ENCODE peak calls at places on chromosomes 3 and 15, in four cellular contexts. One of them, this sample, is unnamed.
A peak's percentile ranks its signal among the peaks of the same experiment; 100 is the strongest.

GRCh38 chr15:59997070-59997701 is 6.9 kb upstream of the FOXB1 start:
- DNase-seq in thoracic aorta: no peak
- DNase-seq in fibroblast of mammary gland: no peak
- DNase-seq in CD8-positive, alpha-beta T cell: no peak
- DNase-seq in this sample: no peak

GRCh38 chr15:72970965-72971746 is 81.1 kb upstream of the NEO1 start:
- DNase-seq in fibroblast of mammary gland: peak; percentile 39
- DNase-seq in CD8-positive, alpha-beta T cell: no peak
- DNase-seq in thoracic aorta: no peak
- DNase-seq in this sample: no peak

GRCh38 chr3:126259411-126260391 is 79.3 kb upstream of the ALDH1L1 start:
- DNase-seq in fibroblast of mammary gland: peak; percentile 35
- DNase-seq in CD8-positive, alpha-beta T cell: no peak
- DNase-seq in thoracic aorta: peak; percentile 45
- DNase-seq in this sample: no peak

GRCh38 chr15:80694624-80695098 is 449 bp upstream of the ABHD17C start:
- DNase-seq in fibroblast of mammary gland: peak; percentile 18
- DNase-seq in thoracic aorta: no peak
- DNase-seq in CD8-positive, alpha-beta T cell: peak; percentile 4
- DNase-seq in this sample: no peak

GRCh38 chr3:182470187-182470586 is 323.1 kb upstream of the ATP11B start:
- DNase-seq in CD8-positive, alpha-beta T cell: no peak
- DNase-seq in thoracic aorta: no peak
- DNase-seq in fibroblast of mammary gland: no peak
- DNase-seq in this sample: no peak

GRCh38 chr15:70268698-70269251 is 171.1 kb upstream of the TLE3 start:
- DNase-seq in thoracic aorta: no peak
- DNase-seq in fibroblast of mammary gland: no peak
- DNase-seq in CD8-positive, alpha-beta T cell: no peak
- DNase-seq in this sample: no peak

GRCh38 chr3:178714971-178715832 is 179.0 kb downstream of the KCNMB2 start:
- DNase-seq in fibroblast of mammary gland: no peak
- DNase-seq in CD8-positive, alpha-beta T cell: no peak
- DNase-seq in thoracic aorta: no peak
- DNase-seq in this sample: no peak

GRCh38 chr3:106399208-106399607 is 530.4 kb upstream of the CBLB start:
- DNase-seq in thoracic aorta: no peak
- DNase-seq in fibroblast of mammary gland: no peak
- DNase-seq in CD8-positive, alpha-beta T cell: no peak
- DNase-seq in this sample: no peak

GRCh38 chr3:57530071-57530608 is 14.0 kb downstream of the DNAH12 start:
- DNase-seq in fibroblast of mammary gland: no peak
- DNase-seq in CD8-positive, alpha-beta T cell: no peak
- DNase-seq in thoracic aorta: no peak
- DNase-seq in this sample: no peak

GRCh38 chr3:71152892-71153265 is 430.6 kb downstream of the FOXP1 start:
- DNase-seq in CD8-positive, alpha-beta T cell: no peak
- DNase-seq in thoracic aorta: no peak
- DNase-seq in fibroblast of mammary gland: no peak
- DNase-seq in this sample: no peak

GRCh38 chr3:33453331-33453761 is 13.1 kb upstream of the UBP1 start:
- DNase-seq in thoracic aorta: no peak
- DNase-seq in CD8-positive, alpha-beta T cell: no peak
- DNase-seq in fibroblast of mammary gland: no peak
- DNase-seq in this sample: no peak

GRCh38 chr3:108125550-108126071 is 34.8 kb upstream of the CD47 start:
- DNase-seq in thoracic aorta: no peak
- DNase-seq in fibroblast of mammary gland: no peak
- DNase-seq in CD8-positive, alpha-beta T cell: peak; percentile 34
- DNase-seq in this sample: no peak

GRCh38 chr15:63939531-63940130 is 105.9 kb upstream of the HERC1 start:
- DNase-seq in CD8-positive, alpha-beta T cell: no peak
- DNase-seq in thoracic aorta: no peak
- DNase-seq in fibroblast of mammary gland: peak; percentile 71
- DNase-seq in this sample: peak; percentile 22

GRCh38 chr15:51589881-51590570 is 32.5 kb downstream of the DMXL2 start:
- DNase-seq in fibroblast of mammary gland: no peak
- DNase-seq in CD8-positive, alpha-beta T cell: no peak
- DNase-seq in thoracic aorta: no peak
- DNase-seq in this sample: no peak

GRCh38 chr3:148534089-148534988 is 163.4 kb upstream of the AGTR1 start:
- DNase-seq in thoracic aorta: no peak
- DNase-seq in fibroblast of mammary gland: no peak
- DNase-seq in CD8-positive, alpha-beta T cell: no peak
- DNase-seq in this sample: no peak

GRCh38 chr3:125023833-125024560 is 31.8 kb downstream of the HEG1 start:
- DNase-seq in thoracic aorta: no peak
- DNase-seq in fibroblast of mammary gland: no peak
- DNase-seq in CD8-positive, alpha-beta T cell: no peak
- DNase-seq in this sample: no peak

GRCh38 chr3:168096210-168096795 is 579 bp upstream of the GOLIM4 start:
- DNase-seq in fibroblast of mammary gland: peak; percentile 91
- DNase-seq in thoracic aorta: peak; percentile 43
- DNase-seq in CD8-positive, alpha-beta T cell: no peak
- DNase-seq in this sample: peak; percentile 95

GRCh38 chr3:174858353-174858752 is 781 bp upstream of the NAALADL2 start:
- DNase-seq in CD8-positive, alpha-beta T cell: no peak
- DNase-seq in fibroblast of mammary gland: no peak
- DNase-seq in thoracic aorta: no peak
- DNase-seq in this sample: no peak

GRCh38 chr3:133964547-133964946 is 65.2 kb downstream of the SLCO2A1 start:
- DNase-seq in CD8-positive, alpha-beta T cell: no peak
- DNase-seq in fibroblast of mammary gland: no peak
- DNase-seq in thoracic aorta: no peak
- DNase-seq in this sample: no peak

GRCh38 chr15:99106417-99107220 is 1.7 kb downstream of the SYNM start:
- DNase-seq in CD8-positive, alpha-beta T cell: no peak
- DNase-seq in thoracic aorta: no peak
- DNase-seq in fibroblast of mammary gland: peak; percentile 69
- DNase-seq in this sample: no peak

GRCh38 chr3:42013652-42014442 is 51.9 kb upstream of the ULK4 start:
- DNase-seq in fibroblast of mammary gland: no peak
- DNase-seq in thoracic aorta: no peak
- DNase-seq in CD8-positive, alpha-beta T cell: peak; percentile 12
- DNase-seq in this sample: no peak

GRCh38 chr3:3737511-3737910 is 61.7 kb upstream of the LRRN1 start:
- DNase-seq in CD8-positive, alpha-beta T cell: no peak
- DNase-seq in thoracic aorta: no peak
- DNase-seq in fibroblast of mammary gland: no peak
- DNase-seq in this sample: no peak

DNA sequence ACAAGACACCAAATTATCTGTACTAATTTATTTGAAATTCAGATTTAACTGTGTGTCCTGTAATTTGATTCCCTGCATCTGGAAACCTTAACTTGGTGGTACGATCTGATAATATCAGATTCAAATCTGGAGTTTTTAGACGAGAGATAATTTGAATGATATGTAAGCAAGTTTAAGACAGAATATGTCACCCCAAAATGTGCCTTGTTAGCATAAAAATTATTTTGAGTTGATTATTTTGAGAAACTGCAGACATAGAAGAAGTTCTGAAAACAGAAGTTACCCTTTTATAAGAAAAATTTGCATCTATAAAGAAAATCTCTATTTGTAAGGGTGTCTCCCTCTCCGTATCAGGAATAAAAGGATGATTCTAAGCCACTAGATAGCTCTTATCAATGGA is 1202.8 kb downstream of the ROBO2 start:
- DNase-seq in fibroblast of mammary gland: no peak
- DNase-seq in thoracic aorta: no peak
- DNase-seq in CD8-positive, alpha-beta T cell: no peak
- DNase-seq in this sample: no peak
- TF ChIP-seq CTCF in fibroblast of mammary gland: no peak
- TF ChIP-seq CTCF in thoracic aorta: no peak
- TF ChIP-seq CTCF in CD8-positive, alpha-beta T cell: no peak
- TF ChIP-seq CTCF in this sample: no peak

DNA sequence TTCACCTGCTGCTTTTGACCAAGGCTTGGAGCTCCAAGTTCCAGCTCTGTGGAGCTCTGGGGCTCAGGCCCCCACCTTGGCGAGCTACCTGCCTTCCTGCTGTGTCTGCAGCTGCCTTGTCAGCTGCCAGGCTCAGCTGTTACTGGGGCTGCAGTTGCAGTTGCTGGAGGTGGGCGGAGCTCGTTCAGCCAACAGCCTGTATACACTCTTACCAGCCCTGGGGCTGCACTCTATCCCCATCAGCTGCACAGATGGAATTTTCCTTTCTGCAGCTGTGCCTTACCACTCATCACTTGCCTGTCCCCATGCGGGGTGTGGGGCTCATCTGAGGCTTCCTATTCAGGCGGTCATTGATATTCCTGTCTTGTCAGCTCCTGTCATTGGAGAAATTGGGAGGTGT is 9.1 kb upstream of the SYN2 start:
- DNase-seq in thoracic aorta: no peak
- DNase-seq in CD8-positive, alpha-beta T cell: no peak
- DNase-seq in fibroblast of mammary gland: no peak
- DNase-seq in this sample: no peak
- TF ChIP-seq CTCF in thoracic aorta: no peak
- TF ChIP-seq CTCF in CD8-positive, alpha-beta T cell: no peak
- TF ChIP-seq CTCF in fibroblast of mammary gland: no peak
- TF ChIP-seq CTCF in this sample: no peak

DNA sequence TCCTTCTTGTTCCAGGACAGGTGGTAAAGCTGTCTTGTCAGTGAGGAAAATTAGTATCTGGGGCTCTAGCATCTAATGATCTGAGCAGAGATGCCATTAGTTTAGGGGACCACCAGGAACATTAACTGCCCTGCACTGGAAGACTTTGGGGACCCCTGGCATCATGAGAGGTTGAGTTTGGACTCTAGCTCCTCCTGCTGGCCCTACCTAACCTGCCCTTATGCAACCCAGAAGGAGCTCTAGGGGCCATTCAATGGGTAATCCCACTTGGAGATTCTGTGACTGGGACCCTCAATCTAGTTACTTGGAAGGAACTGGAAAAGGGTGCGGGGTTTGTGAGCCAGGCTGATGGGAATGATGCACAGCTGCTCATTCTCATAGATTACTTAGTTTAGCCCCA is 451.0 kb downstream of the EPHB1 start:
- DNase-seq in fibroblast of mammary gland: no peak
- DNase-seq in thoracic aorta: no peak
- DNase-seq in CD8-positive, alpha-beta T cell: no peak
- DNase-seq in this sample: no peak
- TF ChIP-seq CTCF in fibroblast of mammary gland: no peak
- TF ChIP-seq CTCF in thoracic aorta: no peak
- TF ChIP-seq CTCF in CD8-positive, alpha-beta T cell: no peak
- TF ChIP-seq CTCF in this sample: no peak

GRCh38 chr3:159818399-159818798 is 170.2 kb upstream of the IL12A start:
- DNase-seq in CD8-positive, alpha-beta T cell: no peak
- DNase-seq in thoracic aorta: no peak
- DNase-seq in fibroblast of mammary gland: no peak
- DNase-seq in this sample: no peak
- TF ChIP-seq CTCF in CD8-positive, alpha-beta T cell: no peak
- TF ChIP-seq CTCF in thoracic aorta: no peak
- TF ChIP-seq CTCF in fibroblast of mammary gland: no peak
- TF ChIP-seq CTCF in this sample: peak; percentile 19

GRCh38 chr15:74295800-74296199 is 59.7 kb downstream of the CCDC33 start:
- DNase-seq in CD8-positive, alpha-beta T cell: no peak
- DNase-seq in fibroblast of mammary gland: no peak
- DNase-seq in thoracic aorta: no peak
- DNase-seq in this sample: no peak
- TF ChIP-seq CTCF in CD8-positive, alpha-beta T cell: no peak
- TF ChIP-seq CTCF in fibroblast of mammary gland: peak; percentile 6
- TF ChIP-seq CTCF in thoracic aorta: no peak
- TF ChIP-seq CTCF in this sample: no peak

GRCh38 chr15:90640862-90641261 is 76.3 kb upstream of the BLM start:
- DNase-seq in CD8-positive, alpha-beta T cell: no peak
- DNase-seq in thoracic aorta: no peak
- DNase-seq in fibroblast of mammary gland: no peak
- DNase-seq in this sample: no peak

GRCh38 chr15:90641581-90642463 is 75.3 kb upstream of the BLM start:
- DNase-seq in CD8-positive, alpha-beta T cell: no peak
- DNase-seq in fibroblast of mammary gland: no peak
- DNase-seq in thoracic aorta: no peak
- DNase-seq in this sample: no peak

GRCh38 chr15:90644526-90644925 is 72.6 kb upstream of the BLM start:
- DNase-seq in CD8-positive, alpha-beta T cell: no peak
- DNase-seq in fibroblast of mammary gland: no peak
- DNase-seq in thoracic aorta: no peak
- DNase-seq in this sample: no peak

GRCh38 chr15:90643301-90643632 is 73.9 kb upstream of the BLM start:
- DNase-seq in CD8-positive, alpha-beta T cell: no peak
- DNase-seq in fibroblast of mammary gland: no peak
- DNase-seq in thoracic aorta: no peak
- DNase-seq in this sample: no peak

DNA sequence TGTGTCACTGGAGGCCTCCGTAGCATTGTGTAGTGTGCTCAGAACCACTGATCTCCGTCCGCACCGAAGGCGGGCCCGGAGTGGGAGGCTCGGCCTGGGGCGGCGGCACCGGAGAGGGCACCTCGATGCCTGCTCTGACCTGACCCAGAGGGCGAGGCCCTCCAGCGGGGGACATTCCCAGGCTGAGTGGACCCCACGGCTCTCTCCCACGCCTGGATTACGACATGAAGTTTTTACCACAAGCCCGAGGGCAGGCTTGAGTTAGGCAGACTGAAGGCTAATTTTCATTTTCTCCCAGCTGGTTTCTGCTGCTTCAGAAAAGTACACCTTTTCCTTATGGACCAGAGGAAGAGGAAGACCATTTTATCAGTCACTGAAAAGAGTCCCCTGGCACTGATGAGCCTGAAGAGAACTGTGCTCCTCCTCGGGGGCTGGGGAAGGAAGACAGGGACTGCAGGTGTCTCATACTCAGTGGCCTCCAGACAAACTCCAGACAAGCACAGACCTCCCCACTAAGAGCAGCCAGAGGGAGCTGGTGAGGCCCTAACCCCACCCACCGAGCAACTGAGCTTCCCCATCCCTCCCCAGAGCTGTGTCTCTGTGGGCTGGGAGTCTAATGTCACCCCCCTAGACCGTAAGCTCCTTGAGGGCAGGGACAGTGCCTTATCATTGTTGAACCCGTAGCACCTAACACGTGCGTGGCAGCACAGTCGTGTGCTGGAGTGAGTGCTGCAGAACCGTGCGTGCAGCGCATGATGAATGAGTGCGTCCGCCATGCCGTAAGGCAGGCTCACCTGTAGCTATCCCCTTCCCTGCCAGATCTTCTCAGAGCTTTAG is 74.5 kb upstream of the BLM start:
- DNase-seq in CD8-positive, alpha-beta T cell: no peak
- DNase-seq in thoracic aorta: no peak
- DNase-seq in fibroblast of mammary gland: no peak
- DNase-seq in this sample: no peak
- TF ChIP-seq CTCF in CD8-positive, alpha-beta T cell: no peak
- TF ChIP-seq CTCF in thoracic aorta: no peak
- TF ChIP-seq CTCF in fibroblast of mammary gland: peak; percentile 16
- TF ChIP-seq CTCF in this sample: peak; percentile 30

This sample was measured in HFFc6.